ENCODE peak calls at places on chromosomes 11 and 22, in five cellular contexts. U is A549, S is H1, A is upper lobe of left lung, W is heart left ventricle. D is an unnamed sample.

GRCh38 chr11:79762271-79762935 is 321.6 kb upstream of the TENM4 start:
- DNase-seq in A (no peak), U (no peak), W (no peak), S (no peak), D (no peak)

GRCh38 chr11:133123371-133123770 is 408.9 kb downstream of the OPCML start:
- DNase-seq in U (no peak), A (no peak), S (no peak), W (no peak), D (no peak)

GRCh38 chr11:4443479-4443878 is 5.6 kb upstream of the OR52K2 start:
- DNase-seq in S (no peak), A (no peak), U (no peak), W (no peak), D (no peak)

GRCh38 chr11:1682225-1682901 is 14.6 kb upstream of the KRTAP5-6 start:
- DNase-seq in A (no peak), S (no peak), W (no peak), U (no peak), D (peak; percentile 4)

GRCh38 chr11:121661796-121662508 is 209.2 kb upstream of the SORL1-AS1 start:
- DNase-seq in U (no peak), W (no peak), S (no peak), A (no peak), D (no peak)

GRCh38 chr11:116267146-116267545 is 505.6 kb downstream of the BUD13 start:
- DNase-seq in S (no peak), W (no peak), A (no peak), U (no peak), D (no peak)

GRCh38 chr11:117641008-117641915 is 155.8 kb downstream of the DSCAML1 start:
- DNase-seq in W (no peak), A (no peak), U (no peak), S (no peak), D (no peak)

GRCh38 chr11:135033545-135033944 is 621.5 kb upstream of the B3GAT1 start:
- DNase-seq in A (no peak), U (no peak), W (no peak), S (peak; percentile 61), D (no peak)

GRCh38 chr22:30591191-30591587 is 521 bp downstream of the PES1 start:
- DNase-seq in A (no peak), W (no peak), S (no peak), U (no peak), D (no peak)

DNA sequence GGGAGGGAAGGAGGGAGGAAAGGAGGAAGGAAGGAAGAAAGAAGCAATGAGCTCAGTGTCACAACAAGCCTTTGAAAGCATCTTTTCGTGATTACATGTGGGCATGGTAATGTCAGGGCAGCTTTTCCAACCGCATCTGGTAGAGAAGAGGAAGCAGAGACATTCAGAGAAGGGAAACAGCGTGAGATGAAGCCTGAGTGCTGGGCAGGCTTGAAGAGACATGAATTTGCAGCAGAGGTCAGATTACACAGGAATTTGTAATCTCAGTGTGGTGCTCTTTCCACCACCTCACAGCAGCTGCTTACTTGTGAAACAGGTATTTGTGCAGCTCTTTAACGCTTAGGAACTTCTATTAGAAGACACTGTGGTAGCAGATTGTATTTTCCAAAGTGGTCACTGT is 289.5 kb upstream of the C11orf87 start:
- DNase-seq in W (no peak), S (no peak), A (no peak), U (no peak), D (no peak)
- TF ChIP-seq POLR2A in W (no peak), S (no peak), A (no peak), U (no peak), D (no peak)

GRCh38 chr11:65571420-65571819 is 918 bp upstream of the FAM89B start:
- DNase-seq in S (no peak), A (no peak), U (no peak), W (no peak), D (no peak)
- H3K4me1 ChIP-seq in S (peaks cover 34% of the 10 kb centered on the region), A (peaks cover 54% of the 10 kb centered on the region), U (peaks cover 48% of the 10 kb centered on the region), W (peaks cover 17% of the 10 kb centered on the region), D (peaks cover 28% of the 10 kb centered on the region)

GRCh38 chr11:10540546-10540914 is 457 bp downstream of the RNF141 start:
- DNase-seq in U (no peak), A (peak; percentile 63), S (no peak), W (no peak), D (peak; percentile 70)

GRCh38 chr11:10539339-10539738 is 1.6 kb downstream of the RNF141 start:
- DNase-seq in U (peak; percentile 30), S (no peak), A (no peak), W (no peak), D (no peak)

GRCh38 chr11:10542776-10543175 is 1.8 kb upstream of the RNF141 start:
- DNase-seq in W (no peak), U (no peak), S (no peak), A (no peak), D (no peak)

GRCh38 chr11:10538924-10539323 is 2.1 kb downstream of the RNF141 start:
- DNase-seq in U (no peak), A (no peak), W (no peak), S (no peak), D (no peak)

DNA sequence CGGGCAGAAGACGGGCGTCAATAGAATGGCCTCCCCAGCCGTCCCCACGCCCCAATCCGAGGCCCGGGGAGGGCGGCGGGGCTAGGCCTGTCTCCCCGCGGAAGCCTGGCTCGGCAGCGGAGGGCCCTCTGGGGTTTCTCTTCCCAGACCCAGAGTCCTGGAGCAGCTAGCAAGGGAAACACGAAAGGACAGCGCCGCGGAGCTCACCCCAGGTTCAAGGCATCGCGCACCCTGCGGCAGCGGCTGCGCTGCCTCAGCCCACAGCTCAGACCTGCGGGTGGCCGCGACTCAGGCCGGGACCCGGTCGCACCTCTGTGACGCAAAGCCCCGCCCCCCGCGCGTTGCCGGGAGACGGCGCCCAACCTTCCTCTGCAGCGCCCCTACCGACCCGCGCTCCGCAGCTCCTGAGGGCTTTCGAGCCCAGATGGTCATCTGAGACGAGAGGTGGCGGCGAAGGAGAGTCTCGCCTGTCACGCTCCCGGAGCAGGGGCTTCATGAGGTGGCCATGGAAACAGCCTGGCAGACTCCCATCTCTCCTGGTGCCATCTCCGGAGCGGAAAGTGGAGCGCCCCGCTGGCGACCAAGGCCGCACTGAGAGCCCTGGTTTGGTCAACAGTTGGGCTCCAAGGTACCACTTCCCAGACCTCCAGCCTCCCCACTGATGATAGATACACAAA is at the start of gene RNF141:
- DNase-seq in A (peak; percentile 97), W (peak; percentile 96), S (peak; percentile 100), U (peak; percentile 84), D (peak; percentile 96)
- H3K27ac ChIP-seq in A (peak within 1 kb of the TSS; percentile 92), W (peak within 1 kb of the TSS; percentile 82), S (peak within 1 kb of the TSS; percentile 63), U (peak within 1 kb of the TSS; percentile 85), D (peak within 1 kb of the TSS; percentile 91)

GRCh38 chr11:107858217-107859070 is at the start of gene SLC35F2:
- DNase-seq in A (peak; percentile 70), W (peak; percentile 51), U (peak; percentile 55), S (peak; percentile 85), D (peak; percentile 67)
- TF ChIP-seq POLR2A in A (peak; percentile 6), W (no peak), U (peak; percentile 44), S (no peak), D (peak; percentile 54)

GRCh38 chr22:40218152-40218551 is 40.4 kb downstream of the TNRC6B start:
- DNase-seq in A (no peak), S (no peak), W (no peak), U (no peak), D (no peak)

GRCh38 chr22:40218723-40219294 is 41.1 kb downstream of the TNRC6B start:
- DNase-seq in U (no peak), W (no peak), A (no peak), S (no peak), D (no peak)

GRCh38 chr22:40213478-40213877 is 35.8 kb downstream of the TNRC6B start:
- DNase-seq in W (no peak), S (no peak), A (no peak), U (no peak), D (no peak)

GRCh38 chr22:40215266-40215665 is 37.5 kb downstream of the TNRC6B start:
- DNase-seq in U (no peak), W (peak; percentile 35), A (peak; percentile 75), S (peak; percentile 45), D (no peak)

DNA sequence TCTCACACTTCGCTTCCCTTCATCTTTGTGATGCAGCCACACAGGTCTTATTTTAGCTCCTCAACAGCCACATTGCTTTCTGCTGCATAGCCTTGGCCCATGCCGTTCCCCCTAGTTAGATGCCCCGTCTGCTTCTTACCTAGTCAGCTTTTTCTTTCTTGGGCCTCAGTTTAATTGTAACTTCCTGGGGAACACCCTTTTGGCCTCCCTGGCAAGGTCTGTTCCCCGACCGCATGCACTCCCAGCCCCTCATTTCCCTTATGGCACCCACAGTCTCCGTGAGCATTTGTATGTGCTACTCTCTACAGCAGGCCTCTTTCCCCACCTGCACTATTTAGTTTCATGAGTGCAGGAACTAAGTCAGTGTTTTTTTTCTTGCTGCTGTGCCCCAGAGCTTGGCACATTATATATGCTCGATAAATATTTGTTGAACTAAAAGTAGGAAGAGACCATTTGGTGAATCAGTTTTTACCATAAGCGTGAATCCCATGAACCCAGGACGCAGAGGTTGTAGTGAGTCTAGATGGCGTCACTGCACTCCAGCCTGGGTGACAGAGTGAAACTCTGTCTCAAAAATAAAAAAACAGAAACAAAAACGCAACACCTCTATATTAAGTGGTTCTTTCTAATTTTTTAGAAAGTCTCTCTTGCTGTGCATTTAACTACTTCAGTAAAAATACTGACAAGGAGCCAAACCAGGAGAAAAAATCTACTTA is 38.5 kb downstream of the TNRC6B start:
- DNase-seq in S (no peak), A (no peak), W (no peak), U (no peak), D (peak; percentile 46)
- H3K4me1 ChIP-seq in S (peaks cover 41% of the 10 kb centered on the region), A (peaks cover 69% of the 10 kb centered on the region), W (peaks cover 2% of the 10 kb centered on the region), U (peaks cover 9% of the 10 kb centered on the region), D (peaks cover 45% of the 10 kb centered on the region)

GRCh38 chr11:64762277-64762915 is 2.6 kb upstream of the PYGM start:
- DNase-seq in W (no peak), A (no peak), U (no peak), S (no peak), D (no peak)
- H3K27ac ChIP-seq in W (peak overlapping the region; percentile 73), A (peak overlapping the region; percentile 67), U (no peak overlapping the region), S (peak overlapping the region; percentile 86), D (peak overlapping the region; percentile 85)

GRCh38 chr11:62546244-62546936 is at the start of gene AHNAK:
- DNase-seq in W (peak; percentile 90), A (peak; percentile 86), U (peak; percentile 67), S (peak; percentile 79), D (peak; percentile 93)
- TF ChIP-seq POLR2A in W (peak; percentile 96), A (peak; percentile 94), U (peak; percentile 74), S (no peak), D (peak; percentile 94)

DNA sequence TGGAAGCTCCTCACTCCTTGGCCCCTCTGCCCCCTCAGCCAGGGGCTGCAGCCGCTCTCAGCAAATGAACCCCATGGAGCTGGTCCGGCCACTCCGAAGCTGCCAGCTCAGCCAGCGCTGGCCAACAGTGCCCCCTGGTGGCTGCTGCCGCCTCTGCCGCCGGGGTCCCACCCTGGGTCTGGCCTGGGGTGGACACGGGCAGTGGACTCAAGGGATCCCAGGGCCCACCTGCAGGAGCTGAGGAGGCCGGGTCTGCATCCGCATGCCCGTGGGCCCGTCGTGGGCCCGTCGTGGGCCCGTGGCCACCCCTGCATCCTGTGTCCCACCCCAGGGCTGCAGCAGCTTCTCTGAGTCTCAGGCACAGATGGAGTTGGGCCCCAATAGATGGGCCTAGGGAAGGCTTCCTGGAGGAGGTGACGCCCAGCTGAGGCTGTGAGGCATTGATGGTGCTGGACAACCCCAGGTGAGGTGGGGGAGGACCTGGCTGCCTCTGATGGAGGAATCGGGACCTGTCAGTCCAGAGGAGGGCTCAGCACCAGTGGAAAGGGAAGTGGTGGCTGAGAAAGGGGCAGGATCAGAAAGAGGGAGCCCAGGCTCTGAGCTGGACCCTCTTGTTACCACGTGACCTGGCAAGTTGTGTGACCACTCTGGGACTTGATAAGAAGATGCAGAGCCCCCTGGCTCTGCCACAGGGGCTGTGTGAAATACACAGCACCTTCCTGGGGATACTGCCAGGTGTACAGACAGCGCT is 522.3 kb downstream of the BRD1 start:
- DNase-seq in W (peak; percentile 53), U (peak; percentile 31), A (peak; percentile 51), S (peak; percentile 100), D (peak; percentile 66)
- H3K4me1 ChIP-seq in W (no peaks in the 10 kb centered on the region), U (no peaks in the 10 kb centered on the region), A (no peaks in the 10 kb centered on the region), S (peaks cover 4% of the 10 kb centered on the region), D (no peaks in the 10 kb centered on the region)

GRCh38 chr11:33545941-33546340 is 154.7 kb downstream of the C11orf91 start:
- DNase-seq in S (no peak), U (no peak), A (no peak), W (no peak), D (no peak)
- H3K27ac ChIP-seq in S (no peak overlapping the region), U (no peak overlapping the region), A (no peak overlapping the region), W (no peak overlapping the region), D (no peak overlapping the region)